ENCODE peak calls at places on chromosome 4, in eight cellular contexts. S is NCI-H146, D is T follicular helper cell, P is foreskin keratinocyte, R is hypothalamus, W is T-helper 2 cell, J is activated T-cell treated with anti-CD3 and anti-CD28 coated beads for 1 hour, M is astrocyte of the spinal cord. K is an unnamed sample.

GRCh38 chr4:24274401-24275035 is 309.8 kb downstream of the DHX15 start:
- DNase-seq in S (no peak), D (no peak), P (peak), R (no peak), W (no peak), J (no peak), M (peak), K (no peak)

GRCh38 chr4:83112678-83113428 is 1.7 kb downstream of the PLAC8 start:
- DNase-seq in S (no peak), D (no peak), P (no peak), R (no peak), W (no peak), J (no peak), M (peak), K (peak)

GRCh38 chr4:67725132-67725531 is 24.2 kb upstream of the UBA6 start:
- DNase-seq in S (no peak), D (no peak), P (peak), R (no peak), W (no peak), J (no peak), M (peak), K (no peak)

GRCh38 chr4:53640576-53641459 is 49.5 kb upstream of the LNX1 start:
- DNase-seq in S (peak), D (no peak), P (no peak), R (no peak), W (no peak), J (no peak), M (no peak), K (peak)

GRCh38 chr4:112926826-112927225 is 122.6 kb upstream of the ANK2 start:
- DNase-seq in S (no peak), D (no peak), P (no peak), R (no peak), W (no peak), J (no peak), M (no peak), K (no peak)

GRCh38 chr4:8297141-8297601 is 27.6 kb downstream of the HTRA3 start:
- DNase-seq in S (no peak), D (no peak), P (no peak), R (no peak), W (no peak), J (no peak), M (no peak), K (no peak)

GRCh38 chr4:89751416-89751815 is 85.5 kb downstream of the SNCA start:
- DNase-seq in S (no peak), D (no peak), P (no peak), R (no peak), W (no peak), J (no peak), M (no peak), K (no peak)

GRCh38 chr4:83083925-83084475 is 30.5 kb downstream of the PLAC8 start:
- DNase-seq in S (no peak), D (peak), P (no peak), R (no peak), W (peak), J (peak), M (no peak), K (peak)

GRCh38 chr4:44629280-44629866 is 22.1 kb downstream of the YIPF7 start:
- DNase-seq in S (peak), D (peak), P (peak), R (peak), W (no peak), J (peak), M (peak), K (peak)

GRCh38 chr4:2901186-2901585 is 57.5 kb downstream of the ADD1 start:
- DNase-seq in S (no peak), D (no peak), P (no peak), R (no peak), W (no peak), J (no peak), M (no peak), K (no peak)

GRCh38 chr4:82437285-82438005 is 7.1 kb downstream of the ENOPH1 start:
- DNase-seq in S (no peak), D (no peak), P (peak), R (no peak), W (no peak), J (no peak), M (no peak), K (no peak)

GRCh38 chr4:88999392-88999791 is 57.6 kb downstream of the FAM13A start:
- DNase-seq in S (peak), D (no peak), P (no peak), R (no peak), W (no peak), J (no peak), M (no peak), K (no peak)

GRCh38 chr4:142818009-142818408 is 28.1 kb downstream of the INPP4B start:
- DNase-seq in S (no peak), D (no peak), P (no peak), R (no peak), W (no peak), J (no peak), M (peak), K (no peak)

GRCh38 chr4:177596035-177596434 is 153.8 kb upstream of the AGA start:
- DNase-seq in S (no peak), D (no peak), P (peak), R (no peak), W (no peak), J (no peak), M (peak), K (no peak)

GRCh38 chr4:94504545-94504944 is 52.8 kb downstream of the PDLIM5 start:
- DNase-seq in S (no peak), D (no peak), P (no peak), R (no peak), W (no peak), J (no peak), M (peak), K (no peak)

GRCh38 chr4:114277690-114278089 is 298.2 kb upstream of the ARSJ start:
- DNase-seq in S (no peak), D (no peak), P (peak), R (no peak), W (no peak), J (no peak), M (peak), K (no peak)

GRCh38 chr4:54764501-54764900 is 106.7 kb downstream of the KIT start:
- DNase-seq in S (no peak), D (no peak), P (no peak), R (no peak), W (no peak), J (no peak), M (no peak), K (no peak)

GRCh38 chr4:174119051-174119450 is 164.4 kb downstream of the FBXO8 start:
- DNase-seq in S (no peak), D (no peak), P (peak), R (no peak), W (no peak), J (no peak), M (peak), K (no peak)

GRCh38 chr4:122010610-122011009 is 58.8 kb upstream of the TRPC3 start:
- DNase-seq in S (no peak), D (no peak), P (peak), R (no peak), W (no peak), J (no peak), M (peak), K (no peak)

GRCh38 chr4:53595823-53596222 is 4.5 kb upstream of the LNX1 start:
- DNase-seq in S (no peak), D (no peak), P (no peak), R (no peak), W (no peak), J (no peak), M (no peak), K (no peak)

GRCh38 chr4:3484057-3484973 is 21.2 kb downstream of the DOK7 start:
- DNase-seq in S (peak), D (no peak), P (peak), R (no peak), W (no peak), J (no peak), M (no peak), K (peak)

GRCh38 chr4:140367738-140368137 is 5.7 kb upstream of the SCOC start:
- DNase-seq in S (no peak), D (no peak), P (peak), R (no peak), W (no peak), J (no peak), M (peak), K (no peak)

K was measured in GM06990.